ENCODE peak calls at places on chromosome 22, in seven cellular contexts. B, E, Y, A, Z, R and V are unnamed samples.
A peak's percentile ranks its signal among the peaks of the same experiment; 100 is the strongest.

GRCh38 chr22:44591146-44591790 is 93.2 kb upstream of the RTL6 start:
- DNase-seq in A (no peak), Z (no peak), B (no peak), R (no peak), E (no peak), Y (no peak), V (no peak)

GRCh38 chr22:44648821-44649566 is 53.0 kb upstream of the PRR5 start:
- DNase-seq in E (no peak), Y (no peak), Z (peak; percentile 41), A (no peak), B (no peak), R (no peak), V (no peak)

GRCh38 chr22:44678245-44678979 is 23.6 kb upstream of the PRR5 start:
- DNase-seq in B (no peak), A (no peak), R (no peak), Y (no peak), Z (no peak), E (no peak), V (peak; percentile 54)

GRCh38 chr22:36369004-36369921 is 18.5 kb downstream of the MYH9 start:
- DNase-seq in Y (no peak), Z (peak; percentile 27), A (no peak), R (peak; percentile 41), B (no peak), E (no peak), V (peak; percentile 54)

GRCh38 chr22:46049726-46050450 is 72.9 kb upstream of the WNT7B start:
- DNase-seq in R (no peak), E (no peak), B (peak; percentile 19), Y (peak; percentile 32), Z (peak; percentile 27), A (no peak), V (no peak)

GRCh38 chr22:40414306-40414705 is 43.9 kb downstream of the SGSM3 start:
- DNase-seq in E (no peak), A (no peak), Z (no peak), B (no peak), R (peak; percentile 45), Y (no peak), V (no peak)

GRCh38 chr22:49730656-49731055 is 97.0 kb downstream of the BRD1 start:
- DNase-seq in Y (no peak), A (no peak), Z (no peak), R (no peak), B (no peak), E (no peak), V (no peak)

GRCh38 chr22:49582671-49583070 is 245.0 kb downstream of the BRD1 start:
- DNase-seq in A (no peak), B (no peak), E (no peak), Y (no peak), R (no peak), Z (no peak), V (no peak)

GRCh38 chr22:26994801-26995200 is 337.4 kb downstream of the MIAT start:
- DNase-seq in E (no peak), Z (no peak), A (no peak), R (peak; percentile 57), B (no peak), Y (no peak), V (no peak)

GRCh38 chr22:36274547-36274946 is 21.6 kb downstream of the APOL1 start:
- DNase-seq in R (no peak), A (no peak), Y (no peak), Z (no peak), E (no peak), B (no peak), V (no peak)

GRCh38 chr22:49964136-49964492 is 3.5 kb downstream of the PIM3 start:
- DNase-seq in Y (no peak), E (no peak), R (no peak), B (no peak), A (no peak), Z (peak; percentile 25), V (no peak)

GRCh38 chr22:44023404-44024287 is 456 bp upstream of the PARVB start:
- DNase-seq in A (no peak), Y (peak; percentile 60), E (no peak), R (peak; percentile 42), B (peak; percentile 71), Z (peak; percentile 78), V (peak; percentile 72)

GRCh38 chr22:45268167-45268957 is 16.4 kb upstream of the UPK3A start:
- DNase-seq in Z (no peak), B (peak; percentile 34), R (peak; percentile 35), Y (peak; percentile 59), A (no peak), E (peak; percentile 14), V (no peak)

GRCh38 chr22:50599816-50600454 is 658 bp upstream of the MAPK8IP2 start:
- DNase-seq in R (peak; percentile 55), Y (peak; percentile 73), A (no peak), B (peak; percentile 60), E (no peak), Z (peak; percentile 54), V (peak; percentile 53)

GRCh38 chr22:46028069-46028991 is 51.4 kb upstream of the WNT7B start:
- DNase-seq in R (no peak), A (no peak), B (no peak), Z (peak; percentile 29), E (no peak), Y (peak; percentile 42), V (no peak)

GRCh38 chr22:31106651-31107205 is 640 bp downstream of the SELENOM start:
- DNase-seq in E (no peak), B (no peak), Y (peak; percentile 49), Z (peak; percentile 41), A (no peak), R (no peak), V (no peak)

GRCh38 chr22:36362819-36363377 is 24.9 kb downstream of the MYH9 start:
- DNase-seq in Z (no peak), E (no peak), Y (no peak), B (no peak), R (no peak), A (no peak), V (peak; percentile 79)

GRCh38 chr22:31637938-31638618 is 23.9 kb downstream of the PISD start:
- DNase-seq in A (no peak), Z (peak; percentile 62), E (no peak), Y (no peak), R (peak; percentile 79), B (peak; percentile 95), V (peak; percentile 50)

GRCh38 chr22:50530857-50531545 is 1.2 kb upstream of the TYMP start:
- DNase-seq in R (peak; percentile 83), Y (peak; percentile 92), E (peak; percentile 60), Z (peak; percentile 90), A (peak; percentile 76), B (peak; percentile 93), V (peak; percentile 77)

GRCh38 chr22:19479358-19480172 is at the start of gene CDC45:
- DNase-seq in E (peak; percentile 89), Z (peak; percentile 98), R (peak; percentile 98), A (peak; percentile 96), Y (peak; percentile 93), B (peak; percentile 99), V (peak; percentile 98)

GRCh38 chr22:19478086-19478392 is 954 bp downstream of the UFD1 start:
- DNase-seq in B (no peak), A (no peak), Z (no peak), R (no peak), Y (no peak), E (no peak), V (no peak)

GRCh38 chr22:19480173-19480568 is 451 bp downstream of the CDC45 start:
- DNase-seq in R (no peak), A (no peak), E (no peak), B (no peak), Y (no peak), Z (no peak), V (no peak)

GRCh38 chr22:19477321-19478085 is 1.5 kb downstream of the UFD1 start:
- DNase-seq in A (no peak), R (no peak), Z (no peak), B (no peak), Y (no peak), E (no peak), V (peak; percentile 55)

GRCh38 chr22:19478466-19479357 is at the start of gene UFD1:
- DNase-seq in Z (peak; percentile 93), Y (peak; percentile 90), B (peak; percentile 84), A (no peak), E (peak; percentile 40), R (peak; percentile 81), V (peak; percentile 89)
- TF ChIP-seq POLR2A in Z (no peak), Y (peak; percentile 53), B (peak; percentile 33), A (no peak), E (peak; percentile 40), R (no peak), V (no peak)

GRCh38 chr22:47450876-47451475 is 688.5 kb downstream of the TBC1D22A start:
- DNase-seq in B (no peak), R (no peak), Z (no peak), A (no peak), E (no peak), Y (no peak), V (no peak)
- TF ChIP-seq POLR2A in B (no peak), R (no peak), Z (no peak), A (no peak), E (no peak), Y (no peak), V (no peak)

DNA sequence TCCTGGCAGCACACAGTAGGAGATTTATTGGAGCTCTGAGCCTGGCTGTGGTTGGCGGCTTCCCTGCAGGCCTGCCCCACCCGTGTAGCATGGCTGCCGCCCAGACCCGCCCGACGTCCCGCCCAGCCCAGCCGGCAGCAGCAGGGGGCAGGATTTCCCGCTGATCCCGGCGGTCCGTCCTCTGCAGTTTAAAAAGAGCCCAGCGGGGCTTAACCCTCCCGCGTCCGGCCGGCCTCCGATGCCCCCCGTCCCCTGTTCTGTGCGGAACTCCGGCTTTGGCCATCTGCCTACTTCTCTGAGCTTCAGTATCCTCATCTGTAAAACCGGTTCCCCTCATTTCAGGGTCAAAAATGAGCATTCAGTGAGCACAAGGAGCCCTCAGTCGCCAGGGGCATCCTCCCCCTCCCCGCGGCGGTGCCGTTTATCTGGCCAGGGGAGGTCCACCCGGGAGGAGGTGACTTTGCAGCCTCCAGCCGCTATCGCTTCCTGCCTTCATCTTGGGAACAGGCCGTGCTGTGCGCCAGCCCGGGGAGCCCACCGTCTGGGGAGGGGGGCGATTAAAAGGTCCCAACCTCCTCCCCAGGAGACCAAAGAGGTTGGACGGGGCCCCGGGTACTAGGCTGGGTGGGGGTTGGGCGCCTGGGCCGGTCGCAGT is at the start of gene GAS2L1:
- DNase-seq in Y (peak; percentile 91), E (peak; percentile 86), B (peak; percentile 84), A (peak; percentile 51), R (peak; percentile 81), Z (peak; percentile 91), V (peak; percentile 87)
- TF ChIP-seq POLR2A in Y (no peak), E (no peak), B (no peak), A (no peak), R (no peak), Z (no peak), V (peak; percentile 53)

GRCh38 chr22:19961868-19962245 is 20.2 kb upstream of the TXNRD2 start:
- DNase-seq in Y (no peak), Z (no peak), A (no peak), B (no peak), E (no peak), R (no peak), V (no peak)

GRCh38 chr22:19964701-19965386 is 23.2 kb upstream of the TXNRD2 start:
- DNase-seq in B (no peak), Z (no peak), A (no peak), R (no peak), E (no peak), Y (no peak), V (no peak)

GRCh38 chr22:19963863-19964642 is 22.4 kb upstream of the TXNRD2 start:
- DNase-seq in R (no peak), A (no peak), E (no peak), Y (no peak), B (no peak), Z (no peak), V (no peak)

GRCh38 chr22:19962246-19962908 is 20.8 kb upstream of the TXNRD2 start:
- DNase-seq in E (peak; percentile 47), Z (peak; percentile 80), B (peak; percentile 70), A (peak; percentile 79), Y (peak; percentile 92), R (peak; percentile 94), V (peak; percentile 89)

GRCh38 chr22:19962909-19963806 is 21.5 kb upstream of the TXNRD2 start:
- DNase-seq in A (peak; percentile 86), Y (peak; percentile 95), E (no peak), Z (no peak), B (peak; percentile 46), R (peak; percentile 97), V (peak; percentile 20)
- TF ChIP-seq POLR2A in A (no peak), Y (peak; percentile 80), E (no peak), Z (no peak), B (no peak), R (no peak), V (no peak)